ENCODE peak calls at places on chromosomes 4 and X, in six cellular contexts. D is GM12891, P is HepG2, V is SK-N-SH, N is GM12878, Q is K562. I is an unnamed sample.

GRCh38 chrX:131783555-131784338 is 239.4 kb upstream of the STK26 start:
- DNase-seq in D (no peak), P (no peak), V (no peak), N (peak), Q (no peak), I (no peak)

GRCh38 chrX:68462653-68463052 is 29.4 kb upstream of the OPHN1 start:
- DNase-seq in D (no peak), P (no peak), V (no peak), N (no peak), Q (no peak), I (no peak)

GRCh38 chr4:37453361-37454262 is 209.1 kb downstream of the NWD2 start:
- DNase-seq in D (peak), P (no peak), V (peak), N (no peak), Q (peak), I (peak)

GRCh38 chrX:42220083-42220482 is 296.7 kb upstream of the CASK start:
- DNase-seq in D (no peak), P (no peak), V (no peak), N (no peak), Q (no peak), I (no peak)

GRCh38 chr4:37891221-37892159 is 606 bp downstream of the TBC1D1 start:
- DNase-seq in D (peak), P (no peak), V (peak), N (peak), Q (no peak), I (peak)

GRCh38 chr4:7938513-7939376 is 916 bp downstream of the AFAP1 start:
- DNase-seq in D (no peak), P (no peak), V (peak), N (no peak), Q (no peak), I (no peak)

GRCh38 chr4:154164931-154165839 is 326.4 kb downstream of the DCHS2 start:
- DNase-seq in D (no peak), P (no peak), V (no peak), N (peak), Q (no peak), I (no peak)

GRCh38 chrX:129545408-129545807 is 5.3 kb downstream of the OCRL start:
- DNase-seq in D (no peak), P (no peak), V (no peak), N (no peak), Q (no peak), I (no peak)

GRCh38 chr4:153637201-153637600 is 46.9 kb upstream of the TLR2 start:
- DNase-seq in D (no peak), P (no peak), V (no peak), N (no peak), Q (no peak), I (no peak)

GRCh38 chr4:80586716-80587115 is 251.2 kb downstream of the CFAP299 start:
- DNase-seq in D (no peak), P (no peak), V (no peak), N (no peak), Q (no peak), I (no peak)

GRCh38 chrX:110536788-110537187 is 178.1 kb downstream of the RTL9 start:
- DNase-seq in D (no peak), P (no peak), V (no peak), N (no peak), Q (no peak), I (no peak)

GRCh38 chr4:94758700-94759399 is 1.1 kb downstream of the BMPR1B start:
- DNase-seq in D (no peak), P (no peak), V (peak), N (no peak), Q (no peak), I (no peak)

GRCh38 chr4:148062301-148062950 is 330.5 kb downstream of the ARHGAP10 start:
- DNase-seq in D (no peak), P (no peak), V (no peak), N (no peak), Q (no peak), I (no peak)

GRCh38 chr4:37603070-37603468 is 83.1 kb downstream of the RELL1 start:
- DNase-seq in D (peak), P (peak), V (peak), N (peak), Q (peak), I (peak)

GRCh38 chr4:74770511-74770910 is 23.8 kb downstream of the BTC start:
- DNase-seq in D (no peak), P (no peak), V (no peak), N (no peak), Q (no peak), I (no peak)

GRCh38 chr4:95107635-95108034 is 349.9 kb downstream of the BMPR1B start:
- DNase-seq in D (no peak), P (peak), V (no peak), N (no peak), Q (no peak), I (no peak)

GRCh38 chr4:151565583-151565982 is 156.6 kb downstream of the FHIP1A start:
- DNase-seq in D (no peak), P (no peak), V (no peak), N (no peak), Q (no peak), I (no peak)

GRCh38 chr4:19547463-19547862 is 704.2 kb upstream of the SLIT2 start:
- DNase-seq in D (no peak), P (no peak), V (no peak), N (no peak), Q (no peak), I (no peak)

GRCh38 chrX:50154429-50154828 is 46.4 kb downstream of the AKAP4 start:
- DNase-seq in D (no peak), P (peak), V (no peak), N (no peak), Q (no peak), I (no peak)

GRCh38 chr4:158667651-158668198 is 4.0 kb downstream of the C4orf46 start:
- DNase-seq in D (peak), P (peak), V (peak), N (no peak), Q (peak), I (peak)

GRCh38 chr4:151760713-151761661 is at the start of gene GATB:
- DNase-seq in D (peak), P (peak), V (peak), N (peak), Q (peak), I (peak)

GRCh38 chr4:35562831-35563230 is 681.5 kb downstream of the ARAP2 start:
- DNase-seq in D (no peak), P (no peak), V (no peak), N (no peak), Q (no peak), I (no peak)

GRCh38 chrX:101260435-101260834 is 30.7 kb downstream of the TAF7L start:
- DNase-seq in D (no peak), P (peak), V (no peak), N (no peak), Q (peak), I (no peak)

GRCh38 chrX:155026420-155026726 is 271 bp upstream of the FUNDC2 start:
- DNase-seq in D (no peak), P (no peak), V (no peak), N (no peak), Q (no peak), I (no peak)

DNA sequence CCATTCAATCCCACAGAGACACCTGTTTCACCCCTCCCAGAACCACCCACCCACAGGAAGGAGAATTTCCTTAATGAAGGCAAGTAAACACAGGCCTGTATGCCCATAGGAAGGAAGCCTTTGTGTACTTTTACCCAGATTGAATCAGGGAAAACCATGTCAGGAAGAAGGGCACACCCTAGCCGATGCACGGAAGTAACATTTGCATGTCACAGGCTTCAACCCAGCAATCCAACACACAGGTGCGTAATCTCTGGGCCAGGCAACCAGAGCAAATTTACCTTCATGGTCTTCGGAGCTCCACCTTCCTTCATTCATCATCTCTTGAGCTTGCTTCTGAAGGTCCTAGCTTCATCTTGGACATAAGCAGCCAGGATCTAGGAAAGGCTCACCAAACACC is 206.3 kb downstream of the SHROOM3 start:
- DNase-seq in D (no peak), P (no peak), V (no peak), N (no peak), Q (no peak), I (no peak)
- TF ChIP-seq TAF1 in D (no peak), P (no peak), V (no peak), N (no peak), Q (no peak), I (no peak)

GRCh38 chr4:53494851-53495250 is 96.4 kb downstream of the LNX1 start:
- DNase-seq in D (no peak), P (no peak), V (no peak), N (no peak), Q (no peak), I (no peak)

GRCh38 chr4:53490161-53490915 is 100.9 kb downstream of the LNX1 start:
- DNase-seq in D (no peak), P (no peak), V (no peak), N (no peak), Q (no peak), I (no peak)

GRCh38 chr4:53489279-53489889 is 101.9 kb downstream of the LNX1 start:
- DNase-seq in D (no peak), P (no peak), V (no peak), N (no peak), Q (peak), I (no peak)

DNA sequence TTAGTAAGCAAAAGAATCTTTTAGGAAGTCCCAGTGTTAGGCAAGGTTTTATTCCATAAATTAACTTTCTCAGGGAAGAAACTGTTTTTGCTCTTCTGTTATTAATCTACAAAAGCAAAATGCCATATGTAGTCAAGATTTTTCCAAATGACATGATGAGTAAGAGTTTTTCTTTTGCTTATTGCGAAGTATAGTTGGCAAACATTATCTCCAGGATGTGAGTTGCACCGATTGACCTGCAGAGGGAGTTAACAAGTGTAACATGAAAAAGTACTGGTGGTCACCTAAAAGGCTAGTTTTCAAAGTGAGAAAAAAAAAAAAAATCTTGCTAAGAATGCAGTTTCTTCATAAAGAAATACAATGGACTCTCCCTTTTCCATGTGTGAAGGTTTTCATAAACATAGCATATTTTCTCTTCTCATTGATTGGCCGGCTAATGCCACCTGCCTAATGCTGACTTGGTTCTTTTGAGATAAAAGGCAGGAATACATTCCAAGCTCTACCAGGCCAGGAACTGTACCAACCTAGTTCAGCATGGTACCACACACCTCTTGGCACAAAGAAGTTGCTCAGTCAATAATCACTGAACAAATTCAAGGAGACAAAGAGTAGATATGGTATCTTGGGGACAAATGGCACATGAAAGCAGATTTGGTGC is 100.2 kb downstream of the LNX1 start:
- DNase-seq in D (no peak), P (peak), V (peak), N (no peak), Q (peak), I (no peak)
- TF ChIP-seq TAF1 in D (no peak), P (no peak), V (no peak), N (no peak), Q (no peak), I (no peak)

GRCh38 chr4:137065306-137065705 is 467.0 kb downstream of the PCDH18 start:
- DNase-seq in D (no peak), P (no peak), V (no peak), N (no peak), Q (no peak), I (no peak)

GRCh38 chr4:137063961-137064360 is 468.3 kb downstream of the PCDH18 start:
- DNase-seq in D (no peak), P (no peak), V (no peak), N (no peak), Q (no peak), I (no peak)

GRCh38 chr4:137070614-137071013 is 461.7 kb downstream of the PCDH18 start:
- DNase-seq in D (peak), P (no peak), V (peak), N (no peak), Q (no peak), I (no peak)

GRCh38 chr4:137069473-137069872 is 462.8 kb downstream of the PCDH18 start:
- DNase-seq in D (no peak), P (no peak), V (no peak), N (no peak), Q (no peak), I (no peak)
- TF ChIP-seq TAF1 in D (no peak), P (no peak), V (no peak), N (no peak), Q (no peak), I (no peak)

GRCh38 chr4:176791591-176792347 is 953 bp downstream of the VEGFC start:
- DNase-seq in D (no peak), P (no peak), V (no peak), N (no peak), Q (no peak), I (no peak)
- TF ChIP-seq TAF1 in D (no peak), P (no peak), V (peak), N (no peak), Q (no peak), I (no peak)

DNA sequence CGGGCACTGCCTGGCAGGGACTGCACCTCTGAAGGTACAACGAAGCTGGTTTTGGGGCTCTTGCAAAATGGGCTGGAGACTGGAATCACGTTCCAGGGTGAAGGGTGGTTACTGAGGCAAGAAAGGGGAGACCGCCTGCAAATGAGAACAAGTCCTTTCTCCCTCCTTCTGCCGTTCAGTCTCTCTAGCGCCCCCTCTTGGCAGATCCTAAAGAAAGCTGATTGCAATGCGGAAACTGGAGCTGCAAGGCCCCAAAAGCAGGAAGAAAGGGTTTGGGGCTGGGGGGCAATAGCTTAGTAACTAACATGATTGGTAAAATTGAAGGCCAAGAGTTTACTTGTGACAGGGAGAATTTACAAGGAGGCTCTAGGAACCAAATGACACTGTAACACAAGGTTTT is 222.6 kb upstream of the HAND2 start:
- DNase-seq in D (no peak), P (peak), V (no peak), N (no peak), Q (peak), I (no peak)
- TF ChIP-seq TAF1 in D (no peak), P (no peak), V (no peak), N (no peak), Q (no peak), I (no peak)

DNA sequence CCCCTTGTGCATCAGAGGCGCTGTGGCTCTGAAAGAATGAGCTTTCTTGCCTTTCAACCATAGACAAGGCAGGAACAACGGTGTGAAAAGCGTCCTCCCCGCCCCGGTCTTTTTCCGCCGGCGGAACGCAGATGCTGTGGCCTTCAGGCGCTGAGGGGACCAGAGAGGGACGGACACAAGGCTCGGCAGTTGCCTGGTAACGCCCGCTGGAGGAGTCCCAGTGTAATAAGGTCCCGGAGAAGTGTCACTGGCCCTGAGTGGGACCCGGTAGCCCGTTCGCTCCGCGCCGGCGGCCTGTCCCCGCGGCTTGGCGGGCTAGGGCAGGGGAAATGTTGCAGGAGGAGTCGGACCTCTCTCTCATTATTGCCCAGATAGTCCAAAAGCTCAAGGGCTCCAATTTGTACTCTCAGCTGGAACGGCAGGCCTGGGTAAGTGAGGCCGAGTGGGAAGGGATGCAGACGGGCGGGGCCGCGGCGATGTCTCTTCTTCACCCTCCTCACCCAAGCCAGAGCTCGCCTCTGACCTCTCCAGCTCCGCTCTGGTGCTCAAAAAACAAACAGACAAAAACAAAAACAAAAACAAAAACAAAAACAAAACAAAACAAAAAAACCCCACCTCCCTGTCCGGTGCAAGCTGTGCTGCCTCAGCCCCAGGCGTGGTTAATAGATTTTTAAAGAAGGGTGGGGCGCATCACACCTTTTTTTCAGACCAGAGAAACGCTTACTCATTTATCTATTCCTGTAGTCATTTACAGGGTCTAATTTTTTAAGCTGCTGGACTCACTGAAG is at the start of gene TBC1D19:
- DNase-seq in D (peak), P (peak), V (peak), N (peak), Q (peak), I (peak)
- TF ChIP-seq TAF1 in D (peak), P (peak), V (peak), N (peak), Q (peak), I (peak)

GRCh38 chr4:2933566-2934076 is 29.6 kb downstream of the NOP14 start:
- DNase-seq in D (no peak), P (no peak), V (no peak), N (no peak), Q (no peak), I (no peak)
- TF ChIP-seq TAF1 in D (no peak), P (no peak), V (no peak), N (no peak), Q (no peak), I (no peak)

I was measured in GM12892.